ENCODE peak calls at places on chromosomes 7 and 10, in eight cellular contexts. L is GM23248; V is CD8-positive, alpha-beta memory T cell; Q is hepatocyte; I is gastrocnemius medialis; J is A673; X is cardiac muscle cell; M is ovary. E is an unnamed sample.

GRCh38 chr7:10474048-10474447 is 499.6 kb upstream of the PHF14 start:
- DNase-seq in M (no peak), J (no peak), L (no peak), V (no peak), Q (no peak), X (no peak), I (no peak), E (no peak)

GRCh38 chr10:68135362-68135761 is 26.1 kb downstream of the MYPN start:
- DNase-seq in V (no peak), J (no peak), L (peak; percentile 84), M (no peak), Q (no peak), X (peak; percentile 40), I (no peak), E (no peak)

GRCh38 chr10:124436191-124436638 is 13.6 kb downstream of the NKX1-2 start:
- DNase-seq in X (no peak), Q (no peak), J (peak; percentile 48), M (no peak), L (no peak), I (no peak), V (no peak), E (no peak)

GRCh38 chr10:12501324-12501723 is 152.0 kb downstream of the CAMK1D start:
- DNase-seq in M (no peak), X (peak; percentile 5), Q (peak; percentile 72), L (no peak), I (no peak), V (no peak), J (no peak), E (peak; percentile 30)

GRCh38 chr7:149125189-149125863 is 798 bp downstream of the ZNF425 start:
- DNase-seq in V (no peak), X (no peak), M (no peak), I (no peak), J (no peak), L (peak; percentile 41), Q (no peak), E (no peak)

GRCh38 chr7:140212100-140212881 is 35.5 kb upstream of the KDM7A start:
- DNase-seq in L (peak; percentile 65), I (no peak), J (no peak), M (no peak), Q (no peak), X (no peak), V (no peak), E (no peak)

GRCh38 chr10:72802291-72803118 is 91.0 kb upstream of the OIT3 start:
- DNase-seq in M (no peak), I (no peak), L (peak; percentile 68), X (peak; percentile 65), V (no peak), Q (no peak), J (no peak), E (no peak)

GRCh38 chr10:49601857-49602256 is 8.3 kb upstream of the SLC18A3 start:
- DNase-seq in M (no peak), V (no peak), L (peak; percentile 82), X (no peak), I (no peak), Q (no peak), J (no peak), E (no peak)

GRCh38 chr10:43048301-43049051 is 28.4 kb upstream of the RET start:
- DNase-seq in L (peak; percentile 53), Q (no peak), M (no peak), V (no peak), J (no peak), I (no peak), X (no peak), E (no peak)

GRCh38 chr10:69087600-69088470 is at the start of gene SRGN:
- DNase-seq in I (peak; percentile 65), M (peak; percentile 32), X (peak; percentile 98), Q (no peak), L (peak; percentile 74), J (no peak), V (peak; percentile 90), E (peak; percentile 95)

DNA sequence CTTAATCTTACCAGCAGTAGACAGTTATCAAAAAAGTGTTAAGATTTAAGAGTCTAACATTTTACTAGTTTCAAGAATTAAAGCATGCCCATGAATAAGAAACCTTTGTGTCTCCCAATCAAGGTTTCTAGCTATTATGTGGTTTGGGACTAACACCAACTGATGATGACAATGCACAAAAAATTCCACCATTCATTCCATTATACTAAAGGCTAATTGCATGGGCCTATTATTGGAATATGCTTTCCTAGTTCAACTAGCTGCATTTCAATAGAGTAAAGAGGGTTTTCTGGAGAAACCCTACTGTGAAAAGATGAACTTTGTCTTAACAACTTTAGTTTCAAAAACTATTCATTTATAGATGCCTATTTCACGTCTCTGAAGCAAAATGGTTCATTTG is 44.6 kb downstream of the UBE2H start:
- DNase-seq in M (no peak), L (peak; percentile 60), X (peak; percentile 19), Q (no peak), I (no peak), V (no peak), J (peak; percentile 40), E (no peak)
- H3K27ac ChIP-seq in M (no peak overlapping the region), L (peak overlapping the region; percentile 29), X (no peak overlapping the region), Q (no peak overlapping the region), I (no peak overlapping the region), V (no peak overlapping the region), J (no peak overlapping the region), E (no peak overlapping the region)

GRCh38 chr10:74975758-74976157 is 135.7 kb upstream of the SAMD8 start:
- DNase-seq in V (no peak), I (no peak), L (no peak), J (no peak), M (no peak), Q (no peak), X (no peak), E (no peak)

GRCh38 chr10:74977913-74978847 is 133.3 kb upstream of the SAMD8 start:
- DNase-seq in L (no peak), J (no peak), M (no peak), X (no peak), I (no peak), V (peak; percentile 46), Q (no peak), E (no peak)

GRCh38 chr10:74977072-74977471 is 134.4 kb upstream of the SAMD8 start:
- DNase-seq in J (no peak), L (no peak), I (no peak), Q (no peak), X (no peak), V (no peak), M (no peak), E (no peak)

GRCh38 chr10:74973993-74974392 is 137.5 kb upstream of the SAMD8 start:
- DNase-seq in J (no peak), M (no peak), I (no peak), V (no peak), L (no peak), Q (no peak), X (no peak), E (no peak)

DNA sequence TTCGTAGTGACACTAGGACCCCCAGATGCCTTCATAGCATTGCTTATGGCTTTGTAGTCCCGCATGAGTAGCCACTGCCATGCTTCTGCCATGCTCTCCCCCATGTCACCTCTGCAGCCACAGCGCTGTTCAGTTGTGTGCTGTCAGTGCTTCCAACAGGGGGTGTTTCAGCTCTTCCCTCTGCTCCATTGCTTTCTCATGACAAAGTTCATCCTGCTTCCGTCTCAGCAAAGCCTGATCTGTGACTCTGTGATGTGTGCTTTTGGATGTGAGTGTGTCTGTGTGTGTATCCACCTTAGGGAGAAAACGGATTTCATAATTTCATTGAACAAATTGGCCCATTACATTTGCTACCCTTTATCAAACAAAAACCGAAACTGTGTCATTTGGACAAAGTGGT is 134.9 kb upstream of the SAMD8 start:
- DNase-seq in I (no peak), V (no peak), X (no peak), L (no peak), Q (no peak), M (no peak), J (no peak), E (no peak)
- H3K27me3 ChIP-seq in I (no peaks in the 10 kb centered on the region), V (no peaks in the 10 kb centered on the region), X (no peaks in the 10 kb centered on the region), L (no peaks in the 10 kb centered on the region), Q (no peaks in the 10 kb centered on the region), M (no peaks in the 10 kb centered on the region), J (no peaks in the 10 kb centered on the region), E (no peaks in the 10 kb centered on the region)

GRCh38 chr7:70585071-70585470 is 546.9 kb upstream of the GALNT17 start:
- DNase-seq in I (no peak), V (no peak), J (no peak), L (no peak), X (no peak), Q (no peak), M (no peak), E (no peak)
- H3K4me1 ChIP-seq in I (peaks cover 10% of the 10 kb centered on the region), V (no peaks in the 10 kb centered on the region), J (peaks cover 12% of the 10 kb centered on the region), L (peaks cover 8% of the 10 kb centered on the region), X (peaks cover 8% of the 10 kb centered on the region), Q (peaks cover 48% of the 10 kb centered on the region), M (peaks cover 5% of the 10 kb centered on the region), E (no peaks in the 10 kb centered on the region)

GRCh38 chr10:122194251-122194650 is 76.8 kb upstream of the BTBD16 start:
- DNase-seq in I (no peak), X (no peak), Q (no peak), L (no peak), V (no peak), J (no peak), M (no peak), E (no peak)

GRCh38 chr10:122190553-122190952 is 80.5 kb upstream of the BTBD16 start:
- DNase-seq in Q (no peak), V (no peak), X (no peak), I (no peak), J (no peak), M (no peak), L (peak; percentile 17), E (no peak)

GRCh38 chr10:122189185-122189584 is 81.9 kb upstream of the BTBD16 start:
- DNase-seq in Q (no peak), V (no peak), I (peak; percentile 64), M (no peak), L (no peak), X (no peak), J (no peak), E (no peak)

GRCh38 chr10:122190151-122190550 is 80.9 kb upstream of the BTBD16 start:
- DNase-seq in V (no peak), M (no peak), J (no peak), X (no peak), L (no peak), Q (no peak), I (no peak), E (no peak)

DNA sequence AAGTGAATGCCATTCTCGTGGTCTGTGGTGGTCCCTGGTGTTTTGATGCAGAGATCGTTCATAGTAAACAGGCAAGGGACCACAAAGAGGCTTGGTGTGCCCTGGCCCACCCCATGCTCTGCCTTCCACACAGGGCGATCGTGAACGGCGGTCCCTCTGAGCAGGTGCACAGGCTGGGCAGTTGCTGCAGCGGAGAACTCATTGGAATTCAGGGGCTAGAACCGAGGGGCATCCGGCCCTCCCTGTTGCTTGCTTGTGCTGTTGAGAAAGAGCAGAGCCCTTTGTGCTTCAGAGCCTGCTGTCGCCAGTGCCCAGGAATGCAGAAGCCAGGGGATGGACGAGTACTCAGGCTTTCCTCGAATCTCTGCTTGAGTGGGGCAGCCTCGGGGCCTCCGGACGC is 79.0 kb upstream of the BTBD16 start:
- DNase-seq in I (no peak), M (no peak), J (no peak), V (no peak), X (no peak), Q (no peak), L (no peak), E (no peak)
- H3K27ac ChIP-seq in I (peak overlapping the region; percentile 95), M (no peak overlapping the region), J (no peak overlapping the region), V (no peak overlapping the region), X (peak overlapping the region; percentile 84), Q (no peak overlapping the region), L (no peak overlapping the region), E (no peak overlapping the region)

E was measured in ascending aorta.